ENCODE peak calls at places on chromosomes 3 and 15, in eight cellular contexts. F is A549, R is adrenal gland, P is heart left ventricle, Y is GM12878, O is sigmoid colon, T is breast epithelium, I is tibial nerve. B is an unnamed sample.

GRCh38 chr15:88630798-88631463 is 7.9 kb upstream of the ISG20 start:
- DNase-seq in F (no peak), R (no peak), P (no peak), Y (no peak), O (peak; percentile 12), T (no peak), I (no peak), B (no peak)

GRCh38 chr3:139533781-139534443 is 5.6 kb downstream of the RBP1 start:
- DNase-seq in F (no peak), R (peak; percentile 68), P (peak; percentile 36), Y (no peak), O (no peak), T (no peak), I (no peak), B (no peak)

GRCh38 chr3:30185872-30186271 is 420.5 kb upstream of the TGFBR2 start:
- DNase-seq in F (no peak), R (no peak), P (no peak), Y (no peak), O (no peak), T (no peak), I (no peak), B (no peak)

GRCh38 chr3:125177746-125178145 is 34.8 kb downstream of the SLC12A8 start:
- DNase-seq in F (no peak), R (no peak), P (no peak), Y (no peak), O (no peak), T (no peak), I (no peak), B (no peak)

GRCh38 chr15:67937153-67937761 is 97.4 kb upstream of the RNU6-1 start:
- DNase-seq in F (no peak), R (no peak), P (no peak), Y (no peak), O (no peak), T (peak; percentile 57), I (no peak), B (no peak)

GRCh38 chr3:116586285-116586944 is 123.2 kb upstream of the TUSC7 start:
- DNase-seq in F (no peak), R (no peak), P (no peak), Y (no peak), O (no peak), T (no peak), I (no peak), B (no peak)

GRCh38 chr3:112362221-112362620 is 29.3 kb downstream of the CD200 start:
- DNase-seq in F (no peak), R (no peak), P (no peak), Y (no peak), O (no peak), T (no peak), I (no peak), B (no peak)

GRCh38 chr15:77636209-77636608 is 3.5 kb upstream of the LINGO1 start:
- DNase-seq in F (no peak), R (no peak), P (no peak), Y (no peak), O (no peak), T (no peak), I (no peak), B (no peak)

GRCh38 chr15:53586815-53587214 is 172.6 kb downstream of the WDR72 start:
- DNase-seq in F (no peak), R (peak; percentile 31), P (no peak), Y (no peak), O (peak; percentile 57), T (no peak), I (no peak), B (no peak)

GRCh38 chr3:62965311-62965710 is 90.1 kb upstream of the CADPS start:
- DNase-seq in F (no peak), R (no peak), P (no peak), Y (no peak), O (no peak), T (no peak), I (no peak), B (no peak)

GRCh38 chr3:4581905-4582611 is 88.9 kb downstream of the ITPR1 start:
- DNase-seq in F (no peak), R (no peak), P (no peak), Y (no peak), O (no peak), T (no peak), I (no peak), B (no peak)

DNA sequence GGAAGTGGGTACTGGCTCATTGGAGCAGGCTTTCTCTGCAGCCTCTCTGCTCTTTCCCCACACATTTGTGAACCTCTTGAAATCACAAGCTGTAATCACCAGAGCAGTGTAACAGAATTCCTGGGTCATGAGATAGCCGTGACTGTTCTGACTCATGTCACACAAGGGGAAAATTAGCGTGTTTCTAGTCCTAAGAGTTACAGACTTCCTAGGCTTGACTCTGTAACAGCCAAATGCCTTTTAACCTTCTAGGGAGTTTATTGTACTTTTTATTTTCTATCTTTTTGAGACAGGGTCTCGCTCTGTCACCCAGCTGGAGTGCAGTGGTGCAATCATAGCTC is 54.7 kb upstream of the TRAK1 start:
- DNase-seq in F (peak; percentile 53), R (peak; percentile 81), P (peak; percentile 49), Y (no peak), O (peak; percentile 77), T (no peak), I (no peak), B (peak; percentile 84)
- TF ChIP-seq POLR2A in F (no peak), R (no peak), P (peak; percentile 22), Y (no peak), O (no peak), T (no peak), I (no peak), B (peak; percentile 90)

GRCh38 chr15:49044002-49044401 is 2.2 kb downstream of the SECISBP2L start:
- DNase-seq in F (no peak), R (no peak), P (no peak), Y (no peak), O (no peak), T (no peak), I (no peak), B (no peak)
- H3K4me3 ChIP-seq in F (no peak overlapping the region), R (no peak overlapping the region), P (peak overlapping the region; percentile 97), Y (peak overlapping the region; percentile 91), O (no peak overlapping the region), T (peak overlapping the region; percentile 90), I (peak overlapping the region; percentile 8), B (peak overlapping the region; percentile 99)

DNA sequence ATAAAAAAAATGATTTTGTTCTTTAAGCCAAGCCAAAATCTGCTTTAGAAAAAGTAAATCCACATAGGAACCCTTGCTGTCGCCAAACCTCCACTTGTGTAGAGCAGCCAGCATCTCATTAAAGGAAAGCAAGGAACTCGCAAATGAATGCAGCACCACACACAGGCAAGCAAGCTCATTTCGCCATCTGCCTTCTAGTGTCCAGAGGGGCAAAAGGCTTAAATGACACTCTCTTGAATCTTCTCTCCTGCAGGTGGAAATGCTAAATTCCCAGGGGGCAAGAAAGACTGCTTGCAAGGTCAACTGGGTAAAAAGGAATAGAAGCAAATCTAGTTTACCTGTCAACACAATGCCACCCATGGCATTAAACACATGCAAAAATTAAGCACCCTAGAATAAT is 2.4 kb downstream of the MB21D2 start:
- DNase-seq in F (no peak), R (no peak), P (no peak), Y (no peak), O (no peak), T (no peak), I (no peak), B (no peak)
- TF ChIP-seq CTCF in F (no peak), R (no peak), P (no peak), Y (peak; percentile 74), O (no peak), T (no peak), I (no peak), B (no peak)

GRCh38 chr3:49021813-49022720 is at the start of gene NDUFAF3:
- DNase-seq in F (peak; percentile 63), R (peak; percentile 95), P (peak; percentile 93), Y (peak; percentile 74), O (peak; percentile 96), T (peak; percentile 95), I (peak; percentile 86), B (peak; percentile 91)
- TF ChIP-seq POLR2A in F (peak; percentile 93), R (peak; percentile 91), P (peak; percentile 35), Y (no peak), O (peak; percentile 86), T (peak; percentile 55), I (peak; percentile 77), B (no peak)

DNA sequence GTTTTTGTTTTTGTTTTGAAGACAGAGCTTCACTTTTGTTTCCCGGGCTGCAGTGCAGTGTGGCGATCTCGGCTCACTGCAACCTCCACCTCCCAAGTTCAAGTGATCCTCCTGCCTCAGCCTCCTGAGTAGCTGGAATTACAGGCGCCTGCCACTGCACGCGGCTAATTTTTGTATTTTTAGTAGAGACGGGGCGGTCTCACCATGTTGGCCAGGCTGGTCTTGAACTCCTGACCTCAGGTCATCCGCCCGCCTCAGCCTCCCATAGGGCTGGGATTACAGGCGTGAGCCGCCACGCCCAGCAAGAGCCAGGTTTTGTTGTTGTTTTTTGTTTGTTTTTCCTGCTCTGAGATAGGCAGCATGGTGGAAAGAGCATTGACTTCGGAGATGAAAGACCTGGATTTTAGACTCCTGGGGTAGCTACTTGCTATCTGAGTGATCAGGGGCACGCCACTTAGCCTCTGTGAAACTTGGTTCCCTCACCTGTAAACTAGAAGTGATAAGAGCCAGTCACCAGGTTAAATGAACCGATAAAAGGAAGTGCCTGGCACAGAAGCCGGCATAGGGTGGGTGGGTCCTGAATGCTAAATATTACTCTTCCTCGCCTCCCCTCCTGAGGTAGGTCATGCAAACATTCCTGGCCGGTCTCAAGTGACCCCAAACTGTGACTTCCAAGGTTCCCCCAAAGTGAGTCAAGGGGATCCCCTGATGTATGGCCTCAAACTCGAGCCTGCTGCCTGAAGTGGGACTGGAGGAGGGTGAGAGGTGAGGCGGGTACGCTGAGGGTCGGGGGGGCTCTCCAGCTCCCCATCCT is 62.9 kb upstream of the MCF2L2 start:
- DNase-seq in F (no peak), R (no peak), P (no peak), Y (no peak), O (no peak), T (no peak), I (no peak), B (no peak)
- H3K4me3 ChIP-seq in F (no peak overlapping the region), R (no peak overlapping the region), P (no peak overlapping the region), Y (no peak overlapping the region), O (no peak overlapping the region), T (no peak overlapping the region), I (no peak overlapping the region), B (no peak overlapping the region)

DNA sequence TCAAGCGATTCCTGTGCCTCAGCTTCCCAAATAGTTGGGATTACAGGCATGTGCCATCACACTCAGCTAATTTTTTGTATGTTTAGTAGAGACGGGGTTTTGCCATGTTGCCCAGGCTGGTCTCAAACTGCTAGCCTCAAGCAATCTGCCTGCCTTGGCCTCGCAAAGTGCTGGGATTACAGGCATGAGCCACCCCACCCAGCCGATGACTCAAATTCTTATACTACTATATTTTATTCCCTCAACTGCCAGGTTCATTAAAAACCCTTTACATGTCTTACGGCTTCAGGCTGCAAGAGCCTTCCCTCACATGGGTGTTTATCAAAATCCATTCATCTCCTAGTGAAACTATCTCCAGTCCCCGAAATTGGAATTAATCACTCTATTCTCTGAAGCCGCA is 63.4 kb downstream of the CBLB start:
- DNase-seq in F (no peak), R (no peak), P (no peak), Y (no peak), O (no peak), T (no peak), I (no peak), B (no peak)
- TF ChIP-seq CTCF in F (no peak), R (no peak), P (no peak), Y (no peak), O (no peak), T (no peak), I (no peak), B (no peak)

B was measured in gastrocnemius medialis.